ENCODE peak calls at places on chromosomes 13 and 19, in ten cellular contexts. P is uterus, H is IMR-90, J is HepG2, F is heart left ventricle, A is A549, V is thyroid gland, I is endothelial cell of umbilical vein, O is GM12878, G is transverse colon. C is an unnamed sample.

GRCh38 chr13:108980237-108980636 is 350.8 kb downstream of the MYO16 start:
- DNase-seq in P (no peak), H (no peak), J (no peak), F (no peak), A (no peak), V (no peak), I (no peak), O (no peak), G (no peak), C (no peak)

GRCh38 chr19:4633140-4633967 is 6.0 kb upstream of the TNFAIP8L1 start:
- DNase-seq in P (no peak), H (peak; percentile 85), J (peak; percentile 67), F (peak; percentile 71), A (peak; percentile 82), V (peak; percentile 35), I (peak; percentile 79), O (peak; percentile 16), G (peak; percentile 61), C (no peak)

GRCh38 chr13:37540228-37540627 is 58.3 kb downstream of the POSTN start:
- DNase-seq in P (no peak), H (peak; percentile 89), J (no peak), F (no peak), A (no peak), V (no peak), I (no peak), O (no peak), G (no peak), C (no peak)

GRCh38 chr19:1264801-1265610 is 4.1 kb upstream of the CIRBP start:
- DNase-seq in P (peak; percentile 88), H (peak; percentile 88), J (peak; percentile 84), F (peak; percentile 82), A (peak; percentile 86), V (peak; percentile 59), I (peak; percentile 68), O (no peak), G (peak; percentile 79), C (no peak)

GRCh38 chr13:29081036-29081435 is 260.9 kb downstream of the MTUS2 start:
- DNase-seq in P (no peak), H (no peak), J (no peak), F (no peak), A (no peak), V (no peak), I (no peak), O (peak; percentile 48), G (no peak), C (no peak)

GRCh38 chr13:30569901-30570576 is 47.7 kb upstream of the USPL1 start:
- DNase-seq in P (peak; percentile 78), H (peak; percentile 99), J (peak; percentile 52), F (peak; percentile 26), A (peak; percentile 73), V (no peak), I (no peak), O (no peak), G (peak; percentile 13), C (no peak)

GRCh38 chr13:47256618-47257017 is 359.8 kb upstream of the HTR2A start:
- DNase-seq in P (no peak), H (peak; percentile 93), J (no peak), F (no peak), A (no peak), V (no peak), I (no peak), O (no peak), G (no peak), C (no peak)

GRCh38 chr19:48746738-48747575 is at the start of gene IZUMO1:
- DNase-seq in P (peak; percentile 74), H (peak; percentile 90), J (no peak), F (peak; percentile 91), A (peak; percentile 94), V (peak; percentile 78), I (peak; percentile 95), O (no peak), G (peak; percentile 57), C (peak; percentile 33)

GRCh38 chr19:4624733-4625362 is 14.5 kb upstream of the TNFAIP8L1 start:
- DNase-seq in P (no peak), H (peak; percentile 32), J (peak; percentile 66), F (no peak), A (peak; percentile 79), V (no peak), I (peak; percentile 42), O (no peak), G (no peak), C (no peak)

DNA sequence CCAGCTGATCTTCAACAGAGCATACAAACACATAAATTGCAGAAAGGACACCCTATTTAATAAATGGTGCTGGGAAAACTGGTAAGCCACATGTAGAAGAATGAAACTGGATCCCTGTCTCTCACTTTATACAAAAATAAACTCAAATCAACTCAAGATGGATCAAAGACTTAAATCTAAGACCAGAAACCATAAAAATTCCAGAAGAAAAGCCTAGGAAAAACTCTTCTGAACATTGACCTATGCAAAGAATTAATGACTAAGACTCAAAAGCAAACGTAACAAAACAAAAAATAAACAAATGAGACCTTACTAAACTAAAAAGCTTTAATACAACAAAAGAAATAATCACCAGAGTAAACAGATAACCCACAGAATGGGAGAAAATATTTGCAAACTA is 74.5 kb upstream of the ABCC4 start:
- DNase-seq in P (no peak), H (no peak), J (no peak), F (no peak), A (no peak), V (no peak), I (no peak), O (no peak), G (no peak), C (no peak)
- TF ChIP-seq POLR2A in P (no peak), H (no peak), J (no peak), F (no peak), A (no peak), V (no peak), I (no peak), O (no peak), G (no peak), C (no peak)

GRCh38 chr19:23542562-23542961 is 144.4 kb downstream of the ZNF675 start:
- DNase-seq in P (no peak), H (no peak), J (no peak), F (no peak), A (no peak), V (no peak), I (no peak), O (no peak), G (no peak), C (no peak)

GRCh38 chr19:23541991-23542390 is 145.0 kb downstream of the ZNF675 start:
- DNase-seq in P (no peak), H (no peak), J (no peak), F (no peak), A (no peak), V (no peak), I (no peak), O (no peak), G (no peak), C (no peak)

GRCh38 chr19:23547816-23548430 is 139.1 kb downstream of the ZNF675 start:
- DNase-seq in P (no peak), H (no peak), J (no peak), F (no peak), A (no peak), V (no peak), I (no peak), O (no peak), G (no peak), C (no peak)

GRCh38 chr19:23543351-23543750 is 143.7 kb downstream of the ZNF675 start:
- DNase-seq in P (no peak), H (no peak), J (no peak), F (no peak), A (no peak), V (no peak), I (no peak), O (no peak), G (no peak), C (no peak)

DNA sequence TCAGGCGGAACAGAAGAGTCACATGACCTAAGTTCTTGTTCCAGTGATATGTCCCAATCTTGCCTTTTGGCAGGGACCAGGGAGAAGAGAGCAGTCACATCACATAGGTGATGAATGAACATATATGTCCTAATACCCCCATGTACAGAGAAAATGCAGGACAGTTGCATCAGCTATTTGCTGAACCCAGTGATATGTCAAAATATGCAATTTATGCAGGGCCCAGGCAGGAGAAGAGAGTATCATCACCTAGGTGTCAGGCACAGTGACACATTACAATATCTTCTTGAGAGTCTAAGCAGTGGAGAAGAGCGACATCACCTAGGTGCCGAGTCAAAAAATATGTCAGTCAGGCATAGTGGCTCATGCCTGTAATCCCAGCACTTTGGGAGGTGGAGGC is 139.9 kb downstream of the ZNF675 start:
- DNase-seq in P (no peak), H (no peak), J (no peak), F (no peak), A (no peak), V (no peak), I (no peak), O (no peak), G (no peak), C (no peak)
- H3K9me3 ChIP-seq in P (no peaks in the 10 kb centered on the region), H (peaks cover 28% of the 10 kb centered on the region), J (peaks cover 82% of the 10 kb centered on the region), F (peaks cover 3% of the 10 kb centered on the region), A (peaks cover 26% of the 10 kb centered on the region), V (no peaks in the 10 kb centered on the region), I (peaks cover 6% of the 10 kb centered on the region), O (no peaks in the 10 kb centered on the region), G (no peaks in the 10 kb centered on the region), C (no peaks in the 10 kb centered on the region)

GRCh38 chr13:52665325-52665724 is 12.7 kb downstream of the SUGT1 start:
- DNase-seq in P (no peak), H (peak; percentile 16), J (peak; percentile 15), F (no peak), A (peak; percentile 10), V (no peak), I (peak; percentile 46), O (no peak), G (no peak), C (no peak)

GRCh38 chr13:52664269-52664668 is 11.6 kb downstream of the SUGT1 start:
- DNase-seq in P (no peak), H (no peak), J (no peak), F (no peak), A (no peak), V (no peak), I (no peak), O (no peak), G (no peak), C (no peak)

DNA sequence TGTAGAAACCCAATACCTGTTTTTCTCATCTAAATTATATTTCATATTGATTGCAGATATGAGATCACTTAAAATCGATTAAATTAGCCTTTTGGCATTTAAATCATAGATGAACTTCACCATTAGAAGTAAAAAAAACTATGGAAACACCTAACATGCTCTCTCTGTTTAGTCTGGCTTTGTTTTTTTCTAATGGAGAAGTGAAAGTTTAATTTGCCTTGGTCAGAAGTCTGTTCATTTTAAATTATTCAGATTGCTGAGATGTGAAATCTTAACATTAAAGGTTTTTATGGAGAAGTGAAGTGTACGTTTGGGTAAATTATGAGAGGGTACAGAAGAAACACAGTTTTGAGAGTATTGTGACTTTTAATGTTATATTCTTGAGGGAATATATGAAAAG is 6.7 kb downstream of the SUGT1 start:
- DNase-seq in P (no peak), H (no peak), J (no peak), F (no peak), A (no peak), V (no peak), I (no peak), O (no peak), G (no peak), C (no peak)
- TF ChIP-seq POLR2A in P (no peak), H (no peak), J (no peak), F (no peak), A (no peak), V (no peak), I (no peak), O (no peak), G (no peak), C (no peak)

DNA sequence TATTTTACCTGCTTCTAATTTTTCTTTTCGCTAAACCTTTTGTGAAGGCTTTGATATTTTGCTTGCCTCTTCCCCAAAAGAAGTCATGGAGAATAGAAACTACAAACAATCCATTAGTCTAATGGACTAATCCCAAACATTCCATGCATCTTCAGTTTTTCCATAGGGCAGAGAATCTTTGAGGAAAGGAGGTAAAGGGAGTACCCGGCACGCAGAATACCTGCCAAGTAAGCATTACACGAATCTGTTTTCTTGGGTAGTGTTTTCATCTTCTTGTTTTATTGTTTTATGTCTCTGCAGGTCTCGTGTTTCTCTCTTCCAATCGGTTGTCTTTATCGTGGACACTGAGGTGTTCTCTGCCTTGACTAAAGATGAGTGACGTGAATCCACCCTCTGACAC is at the start of gene NLRP8:
- DNase-seq in P (no peak), H (no peak), J (no peak), F (no peak), A (no peak), V (no peak), I (no peak), O (no peak), G (no peak), C (no peak)
- H3K9me3 ChIP-seq in P (no peaks in the 10 kb centered on the region), H (peaks cover 22% of the 10 kb centered on the region), J (no peaks in the 10 kb centered on the region), F (peaks cover 14% of the 10 kb centered on the region), A (peaks cover 29% of the 10 kb centered on the region), V (no peaks in the 10 kb centered on the region), I (peaks cover 2% of the 10 kb centered on the region), O (no peaks in the 10 kb centered on the region), G (no peaks in the 10 kb centered on the region), C (no peaks in the 10 kb centered on the region)

C was measured in tibial nerve.